ENCODE peak calls at places on chromosome 4, in five cellular contexts. Y is T-cell; P is glutamatergic neuron; R is COLO829; K is activated naive CD4-positive, alpha-beta T cell. L is an unnamed sample.

GRCh38 chr4:41994461-41994860 is 4.1 kb downstream of the SLC30A9 start:
- DNase-seq in R (no peak), P (no peak), Y (no peak), K (no peak), L (peak)

GRCh38 chr4:47519239-47519883 is 34.3 kb downstream of the ATP10D start:
- DNase-seq in K (no peak), R (no peak), P (no peak), Y (no peak), L (no peak)

GRCh38 chr4:152094851-152095700 is 334.3 kb upstream of the GATB start:
- DNase-seq in K (no peak), R (no peak), P (no peak), Y (no peak), L (no peak)

GRCh38 chr4:84809946-84810345 is 156.5 kb downstream of the WDFY3 start:
- DNase-seq in Y (no peak), P (no peak), R (no peak), K (no peak), L (no peak)

GRCh38 chr4:152063301-152064235 is 302.8 kb upstream of the GATB start:
- DNase-seq in K (no peak), P (peak), R (no peak), Y (peak), L (no peak)

GRCh38 chr4:89283226-89283974 is 24.2 kb downstream of the GPRIN3 start:
- DNase-seq in P (no peak), Y (peak), K (no peak), R (no peak), L (no peak)

GRCh38 chr4:2246384-2247127 is 4.6 kb upstream of the HAUS3 start:
- DNase-seq in R (no peak), P (peak), K (no peak), Y (no peak), L (no peak)

GRCh38 chr4:128068927-128069326 is 7.8 kb downstream of the LARP1B start:
- DNase-seq in Y (no peak), K (no peak), P (peak), R (no peak), L (peak)

GRCh38 chr4:139279723-139280620 is at the start of gene MGARP:
- DNase-seq in P (peak), Y (no peak), K (no peak), R (no peak), L (no peak)

GRCh38 chr4:13548059-13548983 is 4.0 kb upstream of the NKX3-2 start:
- DNase-seq in K (no peak), Y (no peak), P (no peak), R (no peak), L (no peak)

GRCh38 chr4:75344915-75345314 is 169.3 kb downstream of the RCHY1 start:
- DNase-seq in Y (no peak), R (no peak), P (no peak), K (no peak), L (no peak)

GRCh38 chr4:166257276-166257675 is 384.2 kb downstream of the TLL1 start:
- DNase-seq in K (no peak), Y (no peak), P (no peak), R (no peak), L (no peak)

GRCh38 chr4:94532016-94532789 is 80.5 kb downstream of the PDLIM5 start:
- DNase-seq in K (no peak), P (no peak), Y (no peak), R (no peak), L (no peak)

GRCh38 chr4:105145059-105145912 is 1.4 kb upstream of the TET2 start:
- DNase-seq in P (no peak), R (no peak), K (no peak), Y (no peak), L (no peak)

GRCh38 chr4:125322363-125322730 is 7.6 kb downstream of the FAT4 start:
- DNase-seq in Y (no peak), K (no peak), P (no peak), R (no peak), L (no peak)

GRCh38 chr4:137922721-137923120 is 319.4 kb downstream of the SLC7A11 start:
- DNase-seq in R (no peak), K (no peak), P (no peak), Y (no peak), L (no peak)

GRCh38 chr4:185717018-185717726 is 94.8 kb downstream of the SORBS2 start:
- DNase-seq in K (no peak), P (no peak), Y (no peak), R (peak), L (no peak)